ENCODE peak calls at places on chromosomes 1 and 21, in seven cellular contexts. H is posterior cingulate gyrus; V is retina; U is ovary; J is fibroblast of pulmonary artery; T is activated T-helper 1 cell treated with anti-CD3 and anti-CD28 coated beads, Interleukin-12 subunit alpha, Interleukin-12 subunit beta, Interleukin-2, Interleukin-4 antibody, amounts not matched to agents 30 ng/mL and 10 ng/mL and 1 ng/mL, durations not matched to agents 14 hours and 24 hours and 36 hours; I is uterus. X is an unnamed sample.

GRCh38 chr1:220217383-220217988 is 54.8 kb downstream of the RAB3GAP2 start:
- DNase-seq in H (no peak), V (no peak), U (no peak), J (no peak), T (no peak), I (no peak), X (no peak)

GRCh38 chr1:112465122-112465521 is 43.6 kb upstream of the WNT2B start:
- DNase-seq in H (peak), V (no peak), U (no peak), J (peak), T (no peak), I (no peak), X (no peak)

GRCh38 chr1:51340380-51340779 is 10.0 kb upstream of the TTC39A start:
- DNase-seq in H (no peak), V (no peak), U (no peak), J (no peak), T (no peak), I (no peak), X (no peak)

GRCh38 chr1:45351508-45351907 is 11.3 kb upstream of the MUTYH start:
- DNase-seq in H (no peak), V (no peak), U (no peak), J (no peak), T (no peak), I (no peak), X (no peak)

GRCh38 chr1:46176211-46176865 is at the start of gene P3R3URF:
- DNase-seq in H (no peak), V (no peak), U (no peak), J (no peak), T (no peak), I (no peak), X (no peak)

GRCh38 chr21:33587792-33588484 is 546 bp downstream of the DONSON start:
- DNase-seq in H (peak), V (peak), U (peak), J (peak), T (no peak), I (peak), X (peak)

GRCh38 chr1:33316601-33317000 is 4.3 kb downstream of the A3GALT2 start:
- DNase-seq in H (no peak), V (no peak), U (no peak), J (no peak), T (no peak), I (no peak), X (peak)

GRCh38 chr1:151828931-151829330 is 2.7 kb downstream of the RORC start:
- DNase-seq in H (no peak), V (peak), U (peak), J (peak), T (no peak), I (no peak), X (peak)

GRCh38 chr1:51313268-51313852 is 17.0 kb downstream of the TTC39A start:
- DNase-seq in H (no peak), V (no peak), U (no peak), J (no peak), T (no peak), I (no peak), X (no peak)

GRCh38 chr1:209527372-209527771 is 56.1 kb upstream of the CAMK1G start:
- DNase-seq in H (no peak), V (no peak), U (no peak), J (peak), T (no peak), I (no peak), X (no peak)

GRCh38 chr1:218079379-218079778 is 205.7 kb upstream of the RRP15 start:
- DNase-seq in H (no peak), V (no peak), U (no peak), J (no peak), T (no peak), I (no peak), X (no peak)

GRCh38 chr1:184222561-184223157 is 164.2 kb upstream of the C1orf21 start:
- DNase-seq in H (peak), V (peak), U (peak), J (peak), T (peak), I (peak), X (peak)

GRCh38 chr1:211632808-211633522 is 42.5 kb downstream of the NEK2 start:
- DNase-seq in H (no peak), V (no peak), U (peak), J (peak), T (no peak), I (no peak), X (peak)

GRCh38 chr1:23394176-23394575 is 24.5 kb upstream of the ZNF436 start:
- DNase-seq in H (no peak), V (no peak), U (no peak), J (peak), T (no peak), I (peak), X (no peak)

GRCh38 chr1:209755926-209756607 is at the start of gene TRAF3IP3:
- DNase-seq in H (no peak), V (no peak), U (no peak), J (no peak), T (peak), I (no peak), X (peak)

GRCh38 chr1:19369396-19370090 is 57.4 kb downstream of the SLC66A1 start:
- DNase-seq in H (no peak), V (no peak), U (no peak), J (no peak), T (no peak), I (no peak), X (no peak)

GRCh38 chr1:95386371-95386770 is 152.4 kb downstream of the RWDD3 start:
- DNase-seq in H (no peak), V (no peak), U (no peak), J (no peak), T (no peak), I (no peak), X (no peak)

GRCh38 chr1:89546934-89547562 is 22.4 kb downstream of the LRRC8B start:
- DNase-seq in H (no peak), V (no peak), U (no peak), J (no peak), T (no peak), I (no peak), X (no peak)